ENCODE peak calls at places on chromosomes 1 and 21, in six cellular contexts. S, P, K, O, N and L are unnamed samples.

GRCh38 chr1:160622885-160623633 is 23.8 kb downstream of the SLAMF1 start:
- DNase-seq in S (no peak), O (no peak), N (no peak), P (no peak), K (no peak), L (no peak)

GRCh38 chr1:31007462-31007991 is 58.0 kb downstream of the PUM1 start:
- DNase-seq in N (peak; percentile 27), K (peak; percentile 82), S (peak; percentile 77), O (no peak), P (peak; percentile 82), L (peak; percentile 89)

GRCh38 chr1:77170687-77171086 is 48.5 kb downstream of the PIGK start:
- DNase-seq in O (no peak), K (peak; percentile 49), P (no peak), S (peak; percentile 95), N (no peak), L (no peak)

GRCh38 chr1:236489710-236490377 is 33.9 kb upstream of the LGALS8 start:
- DNase-seq in O (peak; percentile 82), N (peak; percentile 66), P (peak; percentile 41), S (peak; percentile 65), K (peak; percentile 85), L (peak; percentile 72)

GRCh38 chr1:24297187-24297851 is 21.8 kb upstream of the GRHL3 start:
- DNase-seq in P (no peak), N (no peak), K (no peak), S (no peak), O (no peak), L (no peak)

GRCh38 chr1:4468804-4469514 is 185.4 kb upstream of the AJAP1 start:
- DNase-seq in K (no peak), N (no peak), S (no peak), O (no peak), P (no peak), L (no peak)

GRCh38 chr1:208202333-208202987 is 41.7 kb downstream of the PLXNA2 start:
- DNase-seq in S (no peak), K (no peak), O (peak; percentile 27), P (no peak), N (peak; percentile 47), L (no peak)

GRCh38 chr1:199399996-199400714 is 627.4 kb upstream of the NR5A2 start:
- DNase-seq in K (no peak), N (no peak), P (no peak), S (no peak), O (no peak), L (no peak)

GRCh38 chr1:201213106-201213770 is 22.6 kb downstream of the IGFN1 start:
- DNase-seq in N (no peak), P (no peak), S (no peak), O (no peak), K (no peak), L (no peak)

GRCh38 chr1:248695451-248696132 is 7.0 kb downstream of the OR14I1 start:
- DNase-seq in O (no peak), S (peak; percentile 3), N (peak; percentile 62), P (no peak), K (peak; percentile 7), L (peak; percentile 2)

GRCh38 chr1:212749924-212750535 is 41.5 kb downstream of the NSL1 start:
- DNase-seq in N (peak; percentile 80), O (peak; percentile 89), K (peak; percentile 83), S (peak; percentile 84), P (peak; percentile 59), L (peak; percentile 75)

GRCh38 chr1:72397786-72398185 is 115.4 kb upstream of the NEGR1 start:
- DNase-seq in N (peak; percentile 73), K (peak; percentile 85), P (peak; percentile 50), S (peak; percentile 81), O (no peak), L (peak; percentile 4)

GRCh38 chr1:85321237-85321964 is 45.0 kb upstream of the BCL10 start:
- DNase-seq in N (peak; percentile 72), S (peak; percentile 91), P (peak; percentile 85), K (peak; percentile 63), O (no peak), L (peak; percentile 56)

GRCh38 chr1:172467446-172467845 is 23.6 kb upstream of the PIGC start:
- DNase-seq in K (no peak), O (no peak), S (no peak), N (peak; percentile 53), P (no peak), L (no peak)

GRCh38 chr1:226632169-226632884 is 83.8 kb downstream of the STUM start:
- DNase-seq in P (no peak), S (no peak), O (no peak), K (no peak), N (no peak), L (no peak)

GRCh38 chr1:223429313-223429731 is 36.1 kb downstream of the CCDC185 start:
- DNase-seq in O (no peak), N (no peak), K (no peak), P (peak; percentile 86), S (peak; percentile 47), L (peak; percentile 92)

GRCh38 chr1:30407862-30408580 is 315.4 kb downstream of the MATN1 start:
- DNase-seq in K (no peak), S (no peak), O (no peak), P (no peak), N (no peak), L (no peak)

GRCh38 chr1:228530951-228531731 is 44.0 kb downstream of the RNF187 start:
- DNase-seq in K (no peak), O (no peak), S (no peak), N (no peak), P (no peak), L (no peak)

GRCh38 chr1:167166703-167167100 is 54.0 kb upstream of the POU2F1 start:
- DNase-seq in S (no peak), O (no peak), N (no peak), K (no peak), P (no peak), L (no peak)

DNA sequence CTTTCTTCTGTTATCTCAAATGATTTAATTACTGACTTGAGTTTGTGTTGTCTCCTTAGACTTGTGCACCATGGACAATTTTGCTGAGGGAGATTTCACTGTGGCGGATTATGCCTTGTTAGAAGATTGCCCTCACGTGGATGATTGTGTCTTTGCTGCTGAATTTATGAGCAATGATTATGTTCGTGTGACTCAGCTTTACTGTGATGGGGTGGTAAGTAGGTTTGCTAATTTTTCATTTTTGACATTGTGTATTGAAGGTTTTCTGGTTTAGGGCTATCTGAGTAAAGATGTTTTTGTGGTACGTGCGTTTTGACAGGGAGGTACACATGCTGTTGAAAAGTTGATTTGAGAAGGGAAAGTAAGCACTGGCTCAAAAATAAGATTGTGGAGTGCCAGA is 14.1 kb downstream of the TTC3 start:
- DNase-seq in O (peak; percentile 15), P (peak; percentile 59), K (peak; percentile 84), N (peak; percentile 78), S (peak; percentile 85), L (peak; percentile 75)
- TF ChIP-seq CTCF in O (peak; percentile 37), P (peak; percentile 45), K (peak; percentile 63), N (peak; percentile 79), S (peak; percentile 56), L (peak; percentile 42)

DNA sequence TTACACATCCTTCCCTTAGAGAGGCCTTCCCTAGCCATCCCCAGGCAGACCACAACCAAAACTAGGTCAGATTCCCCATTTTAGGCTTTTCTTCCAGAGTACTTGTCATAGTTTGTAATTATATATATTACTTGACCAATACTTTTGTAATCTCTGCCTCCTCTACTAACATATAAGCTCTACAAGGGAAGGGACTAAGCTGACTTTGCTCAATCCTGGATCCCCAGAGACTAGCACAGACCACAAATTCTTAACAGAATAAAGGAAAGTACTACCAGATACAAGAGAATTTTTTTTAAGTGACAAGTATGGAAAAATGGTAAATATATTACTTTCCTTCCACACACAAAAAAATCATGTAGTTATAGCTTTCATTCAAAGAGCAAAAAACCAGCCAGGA is 2.0 kb downstream of the ZMYM6 start:
- DNase-seq in P (no peak), N (no peak), K (peak; percentile 23), S (peak; percentile 43), O (no peak), L (no peak)
- H3K4me3 ChIP-seq in P (peak overlapping the region; percentile 82), N (peak overlapping the region; percentile 98), K (peak overlapping the region; percentile 94), S (no peak overlapping the region), O (no peak overlapping the region), L (peak overlapping the region; percentile 53)

GRCh38 chr1:186623547-186623946 is 56.7 kb downstream of the PTGS2 start:
- DNase-seq in K (no peak), S (no peak), O (no peak), P (no peak), N (no peak), L (no peak)

GRCh38 chr1:186615332-186615731 is 64.9 kb downstream of the PTGS2 start:
- DNase-seq in P (no peak), S (no peak), N (no peak), O (no peak), K (peak; percentile 15), L (no peak)

GRCh38 chr1:186620526-186620925 is 59.7 kb downstream of the PTGS2 start:
- DNase-seq in S (no peak), K (no peak), P (no peak), O (no peak), N (no peak), L (no peak)

GRCh38 chr1:186620951-186621350 is 59.3 kb downstream of the PTGS2 start:
- DNase-seq in N (peak; percentile 27), O (no peak), P (peak; percentile 92), S (peak; percentile 97), K (peak; percentile 89), L (peak; percentile 52)

DNA sequence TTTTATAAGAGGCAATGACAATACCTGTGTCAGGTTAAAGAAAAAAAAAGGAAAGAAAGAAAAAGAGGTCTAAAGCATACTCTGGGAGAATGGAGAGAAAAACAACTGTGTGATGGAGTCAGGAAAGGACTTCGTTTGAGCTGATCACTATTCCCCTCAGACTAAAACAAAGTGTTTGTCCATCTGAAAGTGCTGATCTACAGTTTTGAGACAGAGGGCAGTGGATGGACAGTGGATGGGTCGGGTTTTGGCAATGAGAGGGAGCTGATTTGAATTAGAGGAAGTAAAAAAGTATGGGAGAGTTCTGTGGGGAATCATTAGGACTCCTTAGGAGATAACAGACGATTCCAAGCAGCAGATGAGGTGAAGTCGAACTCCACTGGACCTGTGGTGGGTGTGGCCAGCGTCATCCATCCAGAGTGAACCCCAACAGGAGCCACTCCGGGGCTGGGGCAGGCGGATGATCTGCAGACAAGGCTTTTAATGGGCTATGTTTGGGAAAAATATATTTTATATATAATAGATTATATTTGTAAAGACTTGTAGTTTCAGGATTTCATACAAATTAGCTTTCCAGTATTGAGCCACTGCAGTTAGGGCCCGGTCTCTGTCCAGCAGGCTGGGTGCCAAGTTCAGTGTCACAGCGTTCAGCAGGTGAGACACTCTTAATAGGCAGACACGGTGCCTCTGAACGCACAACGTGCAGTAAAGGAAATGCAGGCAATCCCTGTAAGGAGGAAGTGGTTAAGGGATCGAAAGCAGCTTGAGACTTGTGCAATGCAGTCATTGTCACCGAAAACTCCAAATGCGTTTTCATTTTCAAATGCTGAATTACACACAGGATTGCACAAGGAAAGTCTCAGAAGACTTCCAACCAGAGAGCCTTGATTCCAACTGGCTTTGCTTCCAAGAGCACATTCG is 62.1 kb downstream of the PTGS2 start:
- DNase-seq in O (peak; percentile 5), K (peak; percentile 37), N (peak; percentile 61), P (peak; percentile 79), S (peak; percentile 92), L (peak; percentile 71)
- TF ChIP-seq CTCF in O (no peak), K (peak; percentile 5), N (peak; percentile 15), P (no peak), S (peak; percentile 19), L (no peak)

DNA sequence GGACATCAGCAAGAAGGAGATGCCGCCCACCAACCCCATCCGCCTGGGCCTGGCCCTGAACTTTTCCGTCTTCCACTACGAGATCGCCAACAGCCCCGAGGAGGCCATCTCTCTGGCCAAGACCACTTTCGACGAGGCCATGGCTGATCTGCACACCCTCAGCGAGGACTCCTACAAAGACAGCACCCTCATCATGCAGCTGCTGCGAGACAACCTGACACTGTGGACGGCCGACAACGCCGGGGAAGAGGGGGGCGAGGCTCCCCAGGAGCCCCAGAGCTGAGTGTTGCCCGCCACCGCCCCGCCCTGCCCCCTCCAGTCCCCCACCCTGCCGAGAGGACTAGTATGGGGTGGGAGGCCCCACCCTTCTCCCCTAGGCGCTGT is 720 bp downstream of the SFN start:
- DNase-seq in K (no peak), P (no peak), O (no peak), S (no peak), N (no peak), L (no peak)
- H3K4me3 ChIP-seq in K (no peak overlapping the region), P (peak overlapping the region; percentile 82), O (peak overlapping the region; percentile 78), S (no peak overlapping the region), N (peak overlapping the region; percentile 90), L (peak overlapping the region; percentile 99)